ENCODE peak calls at places on chromosome 6, in eight cellular contexts. One of them, this sample, is unnamed.

GRCh38 chr6:154555075-154555677 is 44.7 kb upstream of the CNKSR3 start:
- DNase-seq in naive thymus-derived CD8-positive, alpha-beta T cell: no peak
- DNase-seq in H9: no peak
- DNase-seq in omental fat pad: no peak
- DNase-seq in H4: peak; percentile 70
- DNase-seq in GM13977: no peak
- DNase-seq in RPMI7951: peak; percentile 70
- DNase-seq in T-cell: no peak
- DNase-seq in this sample: peak; percentile 50

GRCh38 chr6:80005406-80005805 is 957 bp downstream of the TTK start:
- DNase-seq in H4: no peak
- DNase-seq in omental fat pad: no peak
- DNase-seq in H9: no peak
- DNase-seq in naive thymus-derived CD8-positive, alpha-beta T cell: no peak
- DNase-seq in GM13977: no peak
- DNase-seq in T-cell: no peak
- DNase-seq in RPMI7951: no peak
- DNase-seq in this sample: no peak

GRCh38 chr6:122754191-122754731 is 25.3 kb upstream of the FABP7 start:
- DNase-seq in GM13977: no peak
- DNase-seq in T-cell: no peak
- DNase-seq in omental fat pad: no peak
- DNase-seq in H4: no peak
- DNase-seq in RPMI7951: no peak
- DNase-seq in naive thymus-derived CD8-positive, alpha-beta T cell: no peak
- DNase-seq in H9: no peak
- DNase-seq in this sample: no peak

GRCh38 chr6:163718537-163718936 is 304.0 kb downstream of the QKI start:
- DNase-seq in omental fat pad: no peak
- DNase-seq in T-cell: no peak
- DNase-seq in GM13977: no peak
- DNase-seq in RPMI7951: no peak
- DNase-seq in H4: no peak
- DNase-seq in H9: no peak
- DNase-seq in naive thymus-derived CD8-positive, alpha-beta T cell: no peak
- DNase-seq in this sample: no peak

GRCh38 chr6:107419747-107420146 is 39.6 kb downstream of the PDSS2 start:
- DNase-seq in RPMI7951: peak; percentile 6
- DNase-seq in H4: no peak
- DNase-seq in GM13977: no peak
- DNase-seq in omental fat pad: no peak
- DNase-seq in H9: no peak
- DNase-seq in naive thymus-derived CD8-positive, alpha-beta T cell: no peak
- DNase-seq in T-cell: no peak
- DNase-seq in this sample: no peak

GRCh38 chr6:34834789-34835518 is 43.1 kb downstream of the BLTP3A start:
- DNase-seq in H9: no peak
- DNase-seq in naive thymus-derived CD8-positive, alpha-beta T cell: no peak
- DNase-seq in T-cell: no peak
- DNase-seq in H4: no peak
- DNase-seq in RPMI7951: peak; percentile 11
- DNase-seq in omental fat pad: no peak
- DNase-seq in GM13977: no peak
- DNase-seq in this sample: no peak

GRCh38 chr6:116392158-116393032 is 21.6 kb downstream of the DSE start:
- DNase-seq in T-cell: no peak
- DNase-seq in naive thymus-derived CD8-positive, alpha-beta T cell: no peak
- DNase-seq in H9: no peak
- DNase-seq in RPMI7951: no peak
- DNase-seq in H4: peak; percentile 15
- DNase-seq in GM13977: no peak
- DNase-seq in omental fat pad: no peak
- DNase-seq in this sample: no peak

GRCh38 chr6:97392735-97393134 is 109.7 kb upstream of the MMS22L start:
- DNase-seq in GM13977: no peak
- DNase-seq in RPMI7951: no peak
- DNase-seq in H4: no peak
- DNase-seq in omental fat pad: no peak
- DNase-seq in H9: no peak
- DNase-seq in T-cell: no peak
- DNase-seq in naive thymus-derived CD8-positive, alpha-beta T cell: no peak
- DNase-seq in this sample: no peak

GRCh38 chr6:116514103-116514502 is 2.7 kb downstream of the CALHM5 start:
- DNase-seq in naive thymus-derived CD8-positive, alpha-beta T cell: no peak
- DNase-seq in omental fat pad: no peak
- DNase-seq in H4: no peak
- DNase-seq in RPMI7951: no peak
- DNase-seq in GM13977: no peak
- DNase-seq in H9: no peak
- DNase-seq in T-cell: no peak
- DNase-seq in this sample: no peak

GRCh38 chr6:40349092-40349491 is 238.1 kb downstream of the LRFN2 start:
- DNase-seq in T-cell: no peak
- DNase-seq in omental fat pad: no peak
- DNase-seq in naive thymus-derived CD8-positive, alpha-beta T cell: no peak
- DNase-seq in H9: peak; percentile 27
- DNase-seq in GM13977: no peak
- DNase-seq in H4: no peak
- DNase-seq in RPMI7951: peak; percentile 60
- DNase-seq in this sample: no peak

GRCh38 chr6:11236351-11236750 is 3.9 kb upstream of the NEDD9 start:
- DNase-seq in T-cell: peak; percentile 32
- DNase-seq in GM13977: peak; percentile 70
- DNase-seq in omental fat pad: no peak
- DNase-seq in RPMI7951: peak; percentile 26
- DNase-seq in H4: no peak
- DNase-seq in H9: no peak
- DNase-seq in naive thymus-derived CD8-positive, alpha-beta T cell: peak; percentile 18
- DNase-seq in this sample: no peak

GRCh38 chr6:102229271-102229670 is 835.8 kb downstream of the GRIK2 start:
- DNase-seq in RPMI7951: no peak
- DNase-seq in H9: no peak
- DNase-seq in T-cell: no peak
- DNase-seq in GM13977: no peak
- DNase-seq in naive thymus-derived CD8-positive, alpha-beta T cell: no peak
- DNase-seq in omental fat pad: no peak
- DNase-seq in H4: no peak
- DNase-seq in this sample: no peak

GRCh38 chr6:98566126-98566525 is 268.2 kb upstream of the POU3F2 start:
- DNase-seq in GM13977: no peak
- DNase-seq in omental fat pad: no peak
- DNase-seq in H9: no peak
- DNase-seq in naive thymus-derived CD8-positive, alpha-beta T cell: no peak
- DNase-seq in T-cell: no peak
- DNase-seq in RPMI7951: peak; percentile 7
- DNase-seq in H4: no peak
- DNase-seq in this sample: no peak

GRCh38 chr6:72589096-72589495 is 32.8 kb upstream of the KCNQ5 start:
- DNase-seq in H9: no peak
- DNase-seq in T-cell: no peak
- DNase-seq in omental fat pad: no peak
- DNase-seq in RPMI7951: no peak
- DNase-seq in GM13977: no peak
- DNase-seq in H4: no peak
- DNase-seq in naive thymus-derived CD8-positive, alpha-beta T cell: no peak
- DNase-seq in this sample: no peak

This sample was measured in colonic mucosa.